ENCODE peak calls at places on chromosome 18, in six cellular contexts. One of them, this sample, is unnamed.

GRCh38 chr18:71327443-71328120 is 1038.7 kb downstream of the SOCS6 start:
- DNase-seq in amniotic stem cell: no peak
- DNase-seq in amygdala: no peak
- DNase-seq in heart left ventricle: no peak
- DNase-seq in M059J: no peak
- DNase-seq in neural crest cell: no peak
- DNase-seq in this sample: no peak

GRCh38 chr18:23992941-23993280 is 21.6 kb upstream of the TTC39C start:
- DNase-seq in amniotic stem cell: no peak
- DNase-seq in amygdala: no peak
- DNase-seq in heart left ventricle: no peak
- DNase-seq in M059J: no peak
- DNase-seq in neural crest cell: no peak
- DNase-seq in this sample: no peak

GRCh38 chr18:3538954-3539617 is 89.1 kb downstream of the TGIF1 start:
- DNase-seq in amniotic stem cell: no peak
- DNase-seq in amygdala: no peak
- DNase-seq in heart left ventricle: no peak
- DNase-seq in M059J: no peak
- DNase-seq in neural crest cell: no peak
- DNase-seq in this sample: no peak

GRCh38 chr18:5173646-5174045 is 23.4 kb downstream of the AKAIN1 start:
- DNase-seq in amniotic stem cell: no peak
- DNase-seq in amygdala: no peak
- DNase-seq in heart left ventricle: no peak
- DNase-seq in M059J: no peak
- DNase-seq in neural crest cell: no peak
- DNase-seq in this sample: no peak

GRCh38 chr18:55763298-55763697 is 175.3 kb upstream of the TCF4 start:
- DNase-seq in amniotic stem cell: no peak
- DNase-seq in amygdala: no peak
- DNase-seq in heart left ventricle: no peak
- DNase-seq in M059J: peak; percentile 78
- DNase-seq in neural crest cell: no peak
- DNase-seq in this sample: no peak

GRCh38 chr18:31206787-31207381 is 44.2 kb upstream of the DSC1 start:
- DNase-seq in amniotic stem cell: no peak
- DNase-seq in amygdala: no peak
- DNase-seq in heart left ventricle: peak; percentile 66
- DNase-seq in M059J: peak; percentile 47
- DNase-seq in neural crest cell: peak; percentile 28
- DNase-seq in this sample: peak; percentile 53

GRCh38 chr18:57026316-57026715 is 120.6 kb upstream of the BOD1L2 start:
- DNase-seq in amniotic stem cell: no peak
- DNase-seq in amygdala: no peak
- DNase-seq in heart left ventricle: no peak
- DNase-seq in M059J: peak; percentile 12
- DNase-seq in neural crest cell: no peak
- DNase-seq in this sample: no peak

GRCh38 chr18:71625691-71626090 is 918.5 kb downstream of the CBLN2 start:
- DNase-seq in amniotic stem cell: no peak
- DNase-seq in amygdala: no peak
- DNase-seq in heart left ventricle: no peak
- DNase-seq in M059J: no peak
- DNase-seq in neural crest cell: no peak
- DNase-seq in this sample: no peak

GRCh38 chr18:64539852-64540251 is 391.0 kb upstream of the LINC00305 start:
- DNase-seq in amniotic stem cell: no peak
- DNase-seq in amygdala: no peak
- DNase-seq in heart left ventricle: no peak
- DNase-seq in M059J: no peak
- DNase-seq in neural crest cell: no peak
- DNase-seq in this sample: no peak

GRCh38 chr18:58590827-58591226 is 38.1 kb downstream of the ALPK2 start:
- DNase-seq in amniotic stem cell: no peak
- DNase-seq in amygdala: no peak
- DNase-seq in heart left ventricle: no peak
- DNase-seq in M059J: no peak
- DNase-seq in neural crest cell: no peak
- DNase-seq in this sample: no peak

GRCh38 chr18:27493182-27493581 is 308.1 kb upstream of the CHST9 start:
- DNase-seq in amniotic stem cell: no peak
- DNase-seq in amygdala: no peak
- DNase-seq in heart left ventricle: no peak
- DNase-seq in M059J: no peak
- DNase-seq in neural crest cell: no peak
- DNase-seq in this sample: no peak

GRCh38 chr18:49459404-49460171 is 857 bp downstream of the DYM start:
- DNase-seq in amniotic stem cell: no peak
- DNase-seq in amygdala: no peak
- DNase-seq in heart left ventricle: no peak
- DNase-seq in M059J: peak; percentile 30
- DNase-seq in neural crest cell: no peak
- DNase-seq in this sample: no peak

GRCh38 chr18:77165489-77166415 is 33.2 kb upstream of the MBP start:
- DNase-seq in amniotic stem cell: no peak
- DNase-seq in amygdala: no peak
- DNase-seq in heart left ventricle: peak; percentile 88
- DNase-seq in M059J: no peak
- DNase-seq in neural crest cell: no peak
- DNase-seq in this sample: peak; percentile 76

GRCh38 chr18:76524900-76525698 is 30.1 kb upstream of the ZNF516 start:
- DNase-seq in amniotic stem cell: peak; percentile 54
- DNase-seq in amygdala: no peak
- DNase-seq in heart left ventricle: no peak
- DNase-seq in M059J: peak; percentile 67
- DNase-seq in neural crest cell: peak; percentile 34
- DNase-seq in this sample: no peak

GRCh38 chr18:23871410-23871809 is 143.1 kb upstream of the TTC39C start:
- DNase-seq in amniotic stem cell: no peak
- DNase-seq in amygdala: no peak
- DNase-seq in heart left ventricle: no peak
- DNase-seq in M059J: peak; percentile 63
- DNase-seq in neural crest cell: no peak
- DNase-seq in this sample: no peak

This sample was measured in left cardiac atrium.